ENCODE peak calls at places on chromosomes 5 and 9, in five cellular contexts. N is pancreas, D is body of pancreas, W is right lobe of liver, H is K562. F is an unnamed sample.

GRCh38 chr9:20557286-20557685 is 65.0 kb downstream of the MLLT3 start:
- DNase-seq in N (no peak), D (no peak), W (no peak), H (no peak), F (no peak)

GRCh38 chr9:91421022-91421765 is 2.4 kb downstream of the NFIL3 start:
- DNase-seq in N (peak), D (peak), W (peak), H (no peak), F (no peak)

GRCh38 chr5:139481122-139481533 is 1.4 kb downstream of the STING1 start:
- DNase-seq in N (no peak), D (no peak), W (no peak), H (peak), F (peak)

GRCh38 chr5:167295686-167296015 is 995.8 kb upstream of the WWC1 start:
- DNase-seq in N (no peak), D (no peak), W (no peak), H (no peak), F (no peak)

GRCh38 chr5:1193591-1193985 is 7.8 kb upstream of the SLC6A19 start:
- DNase-seq in N (peak), D (no peak), W (no peak), H (no peak), F (no peak)

GRCh38 chr5:112276996-112277395 is 142.1 kb downstream of the EPB41L4A start:
- DNase-seq in N (no peak), D (no peak), W (no peak), H (no peak), F (no peak)

GRCh38 chr9:136994885-136995224 is 1.5 kb downstream of the CLIC3 start:
- DNase-seq in N (no peak), D (no peak), W (no peak), H (no peak), F (no peak)

GRCh38 chr9:92397853-92398252 is 6.5 kb downstream of the OGN start:
- DNase-seq in N (no peak), D (no peak), W (no peak), H (no peak), F (no peak)

GRCh38 chr5:139426222-139426885 is 13.0 kb downstream of the DNAJC18 start:
- DNase-seq in N (no peak), D (no peak), W (no peak), H (no peak), F (no peak)

GRCh38 chr9:3526903-3527652 is 1.3 kb upstream of the RFX3 start:
- DNase-seq in N (no peak), D (peak), W (no peak), H (no peak), F (no peak)

GRCh38 chr9:136546697-136547481 is 1.0 kb upstream of the NOTCH1 start:
- DNase-seq in N (peak), D (peak), W (peak), H (no peak), F (peak)

GRCh38 chr5:137156175-137156574 is 343.0 kb downstream of the SPOCK1 start:
- DNase-seq in N (no peak), D (no peak), W (no peak), H (no peak), F (no peak)

GRCh38 chr5:135937245-135937644 is 17.5 kb downstream of the LECT2 start:
- DNase-seq in N (no peak), D (no peak), W (no peak), H (no peak), F (no peak)

GRCh38 chr5:82360043-82360442 is 81.9 kb upstream of the RPS23 start:
- DNase-seq in N (no peak), D (no peak), W (no peak), H (no peak), F (no peak)

GRCh38 chr9:113479150-113479761 is 15.7 kb downstream of the RGS3 start:
- DNase-seq in N (no peak), D (no peak), W (peak), H (no peak), F (no peak)

GRCh38 chr5:40784027-40784653 is 14.0 kb downstream of the PRKAA1 start:
- DNase-seq in N (no peak), D (no peak), W (no peak), H (no peak), F (no peak)

GRCh38 chr5:41695920-41696582 is 174.2 kb downstream of the OXCT1 start:
- DNase-seq in N (no peak), D (no peak), W (no peak), H (no peak), F (no peak)

DNA sequence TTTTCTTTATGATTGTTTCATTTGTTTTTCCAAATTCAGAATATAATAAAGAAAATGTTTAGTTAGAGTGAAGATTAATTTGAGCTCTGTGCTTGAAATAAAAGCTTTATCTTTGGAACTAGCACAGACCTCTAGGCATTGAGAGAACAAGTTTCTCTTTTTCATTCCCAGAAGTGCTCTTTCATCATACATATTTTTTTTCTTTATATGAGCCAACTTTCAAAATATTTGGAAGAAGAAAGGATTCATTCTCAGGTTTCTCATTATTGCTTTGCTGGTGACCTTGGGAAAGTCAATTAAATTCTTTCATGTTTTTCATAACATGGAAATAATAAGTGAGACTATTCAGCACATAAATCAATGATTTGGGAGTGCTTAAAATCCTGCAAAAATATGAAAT is 16.8 kb downstream of the CTXN3 start:
- DNase-seq in N (no peak), D (no peak), W (no peak), H (no peak), F (no peak)
- TF ChIP-seq CTCF in N (no peak), D (no peak), W (no peak), H (no peak), F (no peak)

GRCh38 chr9:94599102-94599501 is 5.5 kb upstream of the FBP2 start:
- DNase-seq in N (no peak), D (no peak), W (no peak), H (no peak), F (peak)

GRCh38 chr9:94588681-94589080 is 4.9 kb downstream of the FBP2 start:
- DNase-seq in N (no peak), D (no peak), W (peak), H (no peak), F (peak)

GRCh38 chr9:94591876-94592275 is 1.7 kb downstream of the FBP2 start:
- DNase-seq in N (no peak), D (no peak), W (peak), H (no peak), F (peak)

DNA sequence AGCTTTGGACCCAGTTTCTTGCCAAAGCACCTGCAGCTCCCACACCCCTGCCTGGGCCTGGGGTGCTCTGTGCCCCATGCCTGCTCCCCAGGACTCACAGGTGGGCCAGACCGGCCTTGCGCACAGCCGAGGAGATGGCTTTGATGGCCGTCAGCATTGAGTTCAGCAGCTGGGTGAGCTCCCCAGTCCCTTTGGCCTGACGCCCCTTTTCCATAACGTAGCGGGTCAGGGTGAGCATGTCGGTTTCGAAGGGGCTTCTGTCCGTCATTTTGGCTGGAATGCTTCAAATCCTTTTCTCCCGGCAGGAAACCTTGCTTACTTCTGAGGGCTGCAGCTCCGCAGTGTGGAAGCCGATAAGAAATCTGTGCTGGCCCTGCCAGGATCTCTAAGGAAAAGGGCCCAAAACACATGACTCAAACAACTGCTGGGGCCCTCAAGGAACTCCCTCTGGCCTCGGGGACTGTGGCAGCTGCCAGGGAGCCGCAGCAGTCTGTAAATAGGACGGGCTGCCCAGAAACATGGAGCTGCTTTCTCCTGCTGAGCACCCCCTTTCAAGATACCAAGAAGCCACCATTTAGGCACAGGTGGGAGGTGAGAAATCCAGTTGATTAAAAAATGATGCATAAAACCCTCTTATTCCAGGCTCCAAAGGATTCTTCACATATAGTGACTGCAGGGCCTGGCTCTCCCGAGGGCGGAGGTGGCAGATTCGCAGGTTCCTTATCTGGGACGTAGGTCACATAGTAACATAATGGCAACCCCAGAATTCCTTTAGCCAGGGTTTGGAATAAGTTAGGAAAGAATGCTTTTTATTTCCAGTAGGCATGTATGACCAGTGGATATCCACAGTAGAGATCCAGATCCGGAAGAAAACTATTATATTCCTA is at the start of gene FBP2:
- DNase-seq in N (peak), D (peak), W (peak), H (no peak), F (peak)
- H3K27ac ChIP-seq in N (no peak), D (no peak), W (no peak), H (no peak), F (no peak)

DNA sequence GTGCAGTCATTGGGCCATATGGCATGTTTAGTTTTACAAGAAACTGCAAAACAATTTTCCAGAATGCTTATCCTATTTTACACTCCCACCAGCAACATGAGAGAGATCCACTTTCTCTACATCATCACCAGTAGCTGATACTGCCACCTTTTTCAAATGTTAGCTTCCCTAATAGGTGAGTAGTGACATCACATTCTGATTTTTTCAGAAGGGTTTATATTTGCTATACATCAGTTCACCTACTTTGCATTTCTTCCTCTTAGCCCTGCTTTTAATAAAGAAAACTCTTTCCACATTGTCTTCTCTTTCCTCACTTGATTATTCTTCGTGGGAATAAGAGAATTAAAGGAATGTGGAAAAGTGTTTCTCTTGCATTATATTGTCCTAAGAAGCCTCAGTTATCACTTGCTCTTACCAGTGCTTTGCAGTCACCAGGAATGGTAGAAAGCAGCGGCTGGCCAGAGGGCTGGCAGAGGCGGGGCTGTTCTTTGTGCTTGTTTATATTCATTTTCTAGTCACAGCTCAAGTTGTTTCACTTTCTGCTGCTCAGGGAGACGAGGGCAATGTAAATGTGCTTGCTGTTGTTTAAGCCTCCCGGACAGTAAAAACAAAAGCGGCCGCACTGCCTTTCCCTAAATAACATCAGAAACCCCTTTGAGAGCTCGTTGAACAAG is 164.8 kb downstream of the HSD17B3 start:
- DNase-seq in N (no peak), D (peak), W (no peak), H (no peak), F (no peak)
- H3K4me3 ChIP-seq in N (no peak), D (no peak), W (no peak), H (no peak), F (peak)

GRCh38 chr9:70137577-70137976 is 93.9 kb downstream of the MAMDC2 start:
- DNase-seq in N (no peak), D (no peak), W (no peak), H (no peak), F (no peak)

GRCh38 chr9:70136632-70137031 is 93.0 kb downstream of the MAMDC2 start:
- DNase-seq in N (no peak), D (no peak), W (no peak), H (no peak), F (no peak)

GRCh38 chr9:70134360-70134759 is 90.7 kb downstream of the MAMDC2 start:
- DNase-seq in N (no peak), D (no peak), W (no peak), H (no peak), F (no peak)

GRCh38 chr9:70133253-70134208 is 89.9 kb downstream of the MAMDC2 start:
- DNase-seq in N (no peak), D (no peak), W (no peak), H (no peak), F (no peak)

DNA sequence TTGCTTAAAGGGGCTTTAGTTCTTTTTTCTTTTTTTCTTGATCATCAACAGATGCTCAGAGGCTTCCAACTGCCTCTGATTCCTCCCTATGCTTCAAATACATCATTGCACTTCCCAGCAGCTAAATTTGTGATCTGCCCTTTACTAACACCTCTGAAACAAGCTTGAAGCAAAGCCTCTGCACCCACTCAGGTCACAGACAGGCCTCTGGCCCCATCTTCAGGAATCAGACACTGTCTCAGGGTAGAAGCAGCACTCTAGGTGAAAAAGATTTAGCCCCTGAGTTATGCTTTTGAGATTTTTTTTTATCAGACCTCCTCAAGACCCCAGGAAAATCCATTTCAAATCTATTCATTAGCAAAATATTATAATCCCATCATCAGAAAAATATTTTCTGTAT is 91.5 kb downstream of the MAMDC2 start:
- DNase-seq in N (no peak), D (no peak), W (no peak), H (no peak), F (no peak)
- TF ChIP-seq CTCF in N (no peak), D (no peak), W (no peak), H (no peak), F (no peak)

F was measured in coronary artery.